ENCODE peak calls at places on chromosomes 2 and 18, in five cellular contexts. Y is HCT116, E is H1, K is K562, Z is SK-N-SH. T is an unnamed sample.

GRCh38 chr2:39119732-39120520 is 925 bp downstream of the SOS1 start:
- DNase-seq in Y (no peak), E (no peak), K (no peak), Z (peak; percentile 95), T (peak; percentile 61)

GRCh38 chr18:52130621-52131020 is 209.4 kb upstream of the DCC start:
- DNase-seq in Y (no peak), E (no peak), K (no peak), Z (no peak), T (no peak)

GRCh38 chr18:9915291-9916066 is 1.7 kb downstream of the VAPA start:
- DNase-seq in Y (no peak), E (no peak), K (no peak), Z (no peak), T (no peak)

GRCh38 chr2:241882090-241882625 is 12.6 kb downstream of the RTP5 start:
- DNase-seq in Y (no peak), E (no peak), K (peak; percentile 66), Z (peak; percentile 74), T (peak; percentile 65)

GRCh38 chr2:241859436-241860183 is 916 bp upstream of the PDCD1 start:
- DNase-seq in Y (no peak), E (no peak), K (peak; percentile 59), Z (peak; percentile 77), T (no peak)

GRCh38 chr18:51082571-51083264 is 52.7 kb downstream of the SMAD4 start:
- DNase-seq in Y (peak; percentile 45), E (no peak), K (no peak), Z (no peak), T (no peak)

GRCh38 chr2:239697765-239698164 is 296.9 kb upstream of the HDAC4 start:
- DNase-seq in Y (no peak), E (no peak), K (peak; percentile 49), Z (no peak), T (no peak)

GRCh38 chr2:203822240-203822639 is 45.3 kb upstream of the CTLA4 start:
- DNase-seq in Y (no peak), E (no peak), K (no peak), Z (no peak), T (no peak)

GRCh38 chr2:190979906-190980629 is 33.9 kb downstream of the STAT1 start:
- DNase-seq in Y (no peak), E (no peak), K (no peak), Z (peak; percentile 77), T (no peak)

GRCh38 chr18:39513187-39513586 is 1947.6 kb upstream of the CELF4 start:
- DNase-seq in Y (no peak), E (no peak), K (no peak), Z (no peak), T (no peak)

GRCh38 chr2:118185210-118186109 is 97.2 kb downstream of the INSIG2 start:
- DNase-seq in Y (no peak), E (no peak), K (no peak), Z (peak; percentile 66), T (peak; percentile 69)

GRCh38 chr2:201887851-201888451 is 81.6 kb downstream of the CDK15 start:
- DNase-seq in Y (no peak), E (no peak), K (no peak), Z (no peak), T (peak; percentile 24)

GRCh38 chr2:44170337-44170736 is 1.7 kb downstream of the PPM1B start:
- DNase-seq in Y (no peak), E (no peak), K (no peak), Z (no peak), T (no peak)

GRCh38 chr18:31101148-31102019 is 837 bp downstream of the DSC2 start:
- DNase-seq in Y (no peak), E (no peak), K (peak; percentile 60), Z (peak; percentile 33), T (peak; percentile 82)

GRCh38 chr2:72932045-72932444 is 14.7 kb downstream of the EMX1 start:
- DNase-seq in Y (no peak), E (no peak), K (no peak), Z (no peak), T (no peak)

GRCh38 chr2:63057249-63058148 is 6.9 kb downstream of the OTX1 start:
- DNase-seq in Y (no peak), E (no peak), K (no peak), Z (peak; percentile 27), T (peak; percentile 37)

GRCh38 chr2:120976501-120977307 is 241.0 kb downstream of the GLI2 start:
- DNase-seq in Y (no peak), E (no peak), K (no peak), Z (peak; percentile 67), T (no peak)

GRCh38 chr2:24083567-24084385 is 858 bp downstream of the TP53I3 start:
- DNase-seq in Y (peak; percentile 76), E (peak; percentile 81), K (peak; percentile 63), Z (peak; percentile 89), T (peak; percentile 93)

GRCh38 chr2:235834781-235835180 is 333.4 kb downstream of the GBX2 start:
- DNase-seq in Y (no peak), E (no peak), K (no peak), Z (no peak), T (no peak)

GRCh38 chr2:10305254-10305635 is 2.5 kb downstream of the HPCAL1 start:
- DNase-seq in Y (no peak), E (no peak), K (no peak), Z (no peak), T (no peak)

GRCh38 chr2:46635442-46635841 is 156.1 kb downstream of the TMEM247 start:
- DNase-seq in Y (no peak), E (no peak), K (no peak), Z (no peak), T (no peak)

GRCh38 chr2:183172220-183172887 is 48.1 kb downstream of the NUP35 start:
- DNase-seq in Y (no peak), E (peak; percentile 13), K (no peak), Z (no peak), T (peak; percentile 61)

DNA sequence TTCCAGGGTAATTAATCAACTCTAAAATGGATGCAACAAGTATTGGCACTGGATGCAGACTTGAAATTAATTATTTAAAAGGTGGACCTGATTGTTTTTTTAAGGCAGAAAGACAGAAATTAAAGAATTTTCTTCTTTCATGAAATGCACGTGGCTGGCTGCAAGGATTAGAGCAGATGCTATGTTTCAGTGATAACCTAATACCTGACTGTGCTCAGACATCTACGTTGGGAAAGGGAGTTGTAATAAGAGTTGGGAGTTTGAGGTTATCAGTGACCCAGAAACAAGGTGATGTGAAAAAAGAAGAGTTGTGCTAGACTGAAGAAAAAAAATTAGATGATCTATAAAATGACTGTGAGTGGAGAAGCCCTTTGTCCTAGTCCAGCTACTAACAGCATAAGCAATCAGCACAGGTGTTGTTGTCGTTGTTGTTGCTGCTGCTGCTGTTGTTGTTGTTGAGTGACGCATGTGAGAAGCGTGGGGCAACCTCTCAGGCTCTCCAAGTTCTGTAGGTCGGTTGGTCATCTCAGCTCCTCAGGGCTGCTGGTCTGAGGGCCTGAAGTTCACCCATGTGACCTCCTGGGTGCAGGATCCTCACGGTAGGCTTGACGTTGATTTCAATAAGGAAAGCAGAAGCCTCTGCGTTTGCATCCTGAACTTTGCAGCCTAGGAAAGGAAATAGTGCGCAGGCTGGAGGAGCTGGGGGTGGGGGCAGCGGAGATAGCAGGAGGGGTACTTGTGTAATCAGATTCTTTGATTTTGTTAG is 7.6 kb downstream of the POU3F3 start:
- DNase-seq in Y (no peak), E (no peak), K (no peak), Z (no peak), T (peak; percentile 67)
- H4K20me1 ChIP-seq in Y (no peaks in the 10 kb centered on the region), E (peaks cover 17% of the 10 kb centered on the region), K (no peaks in the 10 kb centered on the region), Z (no peaks in the 10 kb centered on the region), T (peaks cover 35% of the 10 kb centered on the region)

DNA sequence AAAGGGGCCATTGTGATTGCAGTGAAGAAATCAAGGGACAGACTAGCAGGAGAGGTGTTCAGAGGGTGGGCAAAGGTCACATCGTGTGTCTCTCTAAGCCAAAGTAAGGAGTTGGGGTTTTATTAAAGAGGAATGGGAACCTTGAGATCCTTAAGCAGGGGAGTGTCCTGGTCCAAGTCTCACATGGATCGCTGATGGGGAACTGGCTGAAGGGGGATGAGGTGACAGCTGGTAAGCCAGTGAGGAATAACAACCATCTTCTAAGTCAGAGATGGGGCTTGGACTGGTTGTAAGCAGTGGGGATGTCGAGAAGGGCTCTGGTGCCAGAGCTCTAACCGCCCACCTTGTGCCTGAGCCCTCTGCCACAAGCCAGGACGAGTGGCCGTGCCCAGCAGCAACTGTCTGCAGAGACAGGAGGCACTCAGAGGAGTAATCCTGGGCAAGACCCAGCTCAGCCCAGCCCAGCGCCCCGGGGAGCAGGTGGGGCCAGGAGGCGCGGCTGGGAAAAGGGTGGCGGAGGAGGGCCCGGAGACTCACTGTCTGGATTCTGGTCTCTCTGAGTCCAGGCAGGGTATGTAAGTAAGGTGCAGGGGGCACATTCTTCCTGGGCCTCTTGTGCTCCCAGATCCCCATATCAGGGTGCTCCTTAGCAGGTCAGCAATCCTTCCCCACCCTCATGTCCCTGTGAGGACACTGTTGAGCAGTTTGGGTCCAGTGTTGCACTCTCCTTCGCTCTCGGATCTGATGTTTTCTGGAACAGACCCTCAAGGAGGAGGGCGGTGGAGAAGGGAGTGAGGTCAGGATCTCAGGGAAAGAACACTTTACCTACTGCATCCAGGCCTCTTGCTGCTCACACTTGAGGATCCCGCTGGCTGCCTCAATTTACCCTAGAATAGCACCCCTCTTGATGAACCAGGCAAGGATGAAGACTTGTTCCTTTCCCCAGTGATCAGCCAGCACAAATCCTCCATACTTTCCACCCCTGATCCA is 13.8 kb downstream of the WNT10A start:
- DNase-seq in Y (no peak), E (no peak), K (no peak), Z (peak; percentile 37), T (no peak)
- TF ChIP-seq POLR2AphosphoS5 in Y (peak; percentile 80), E (no peak), K (no peak), Z (no peak), T (no peak)

DNA sequence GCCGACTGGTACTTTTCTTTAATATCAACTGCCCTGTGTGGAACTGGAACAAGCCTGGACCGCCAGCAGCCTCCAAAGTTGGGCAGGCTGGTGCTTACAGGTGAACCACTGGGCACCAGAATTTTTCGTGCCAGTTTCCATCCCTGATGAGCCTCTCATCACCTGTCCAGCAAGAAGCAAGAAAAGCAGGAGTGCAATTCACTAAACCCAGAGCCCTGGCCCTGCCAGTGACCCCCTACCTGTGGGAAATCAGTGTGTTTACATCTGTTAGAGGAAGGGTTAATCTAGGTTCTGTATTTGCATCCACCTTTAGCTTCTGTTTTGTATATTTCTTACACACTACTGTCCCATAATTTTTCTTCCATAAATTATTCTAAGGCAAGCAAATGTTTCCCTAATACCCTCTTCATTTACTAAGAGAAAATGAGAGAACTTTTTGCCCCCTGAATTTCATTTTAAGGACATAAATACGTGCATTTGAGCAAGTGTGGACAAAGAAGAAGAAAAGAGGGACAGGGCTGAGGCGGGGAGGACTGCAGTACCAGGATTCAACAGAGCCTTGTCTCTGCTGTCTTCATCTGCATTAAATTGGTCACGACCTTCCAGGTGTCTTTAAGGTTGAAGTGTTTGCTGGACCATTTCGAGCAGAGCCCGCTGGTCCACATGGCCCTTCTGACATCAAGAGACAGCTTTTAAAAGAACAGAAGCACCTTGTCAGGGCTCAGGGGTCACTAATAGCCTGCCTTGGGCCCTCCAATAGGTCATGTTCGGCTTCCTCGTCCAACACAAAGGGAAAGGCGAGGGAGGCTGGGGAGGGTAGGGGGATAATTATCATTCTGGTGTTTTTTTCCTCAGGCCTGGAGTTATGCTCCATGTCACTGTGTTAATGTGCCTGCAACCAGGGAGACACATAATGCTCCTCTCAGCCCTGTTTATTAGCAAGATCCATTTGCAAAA is 763.0 kb downstream of the BCL11A start:
- DNase-seq in Y (no peak), E (no peak), K (no peak), Z (no peak), T (peak; percentile 8)
- H3K4me1 ChIP-seq in Y (no peaks in the 10 kb centered on the region), E (peaks cover 19% of the 10 kb centered on the region), K (no peaks in the 10 kb centered on the region), Z (no peaks in the 10 kb centered on the region), T (peaks cover 36% of the 10 kb centered on the region)

DNA sequence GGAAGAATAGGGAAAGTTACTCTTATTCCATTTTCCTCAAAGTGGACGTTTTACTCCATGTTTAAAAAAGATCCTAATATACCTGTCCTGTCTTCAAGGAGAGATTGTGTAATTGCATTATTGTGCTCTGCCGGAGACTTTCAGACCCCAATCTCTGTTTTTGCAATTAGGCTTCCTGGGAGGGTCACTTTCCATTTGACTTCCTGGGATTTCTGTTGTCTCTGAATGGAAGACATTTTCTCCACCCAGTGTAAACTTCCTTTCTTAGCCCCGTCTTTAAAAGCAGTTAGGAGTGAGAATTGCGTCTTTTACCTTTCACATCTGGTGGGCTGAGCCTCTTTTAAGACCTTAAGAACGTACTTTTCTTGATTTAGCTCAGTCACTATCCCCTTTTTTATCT is 63.0 kb downstream of the ZNF532 start:
- DNase-seq in Y (no peak), E (no peak), K (no peak), Z (no peak), T (peak; percentile 57)
- H4K20me1 ChIP-seq in Y (no peaks in the 10 kb centered on the region), E (peaks cover 17% of the 10 kb centered on the region), K (no peaks in the 10 kb centered on the region), Z (no peaks in the 10 kb centered on the region), T (peaks cover 26% of the 10 kb centered on the region)

T was measured in GM23338.